ENCODE peak calls at places on chromosomes 1 and 21, in four cellular contexts. P is uterus, J is testis, H is GM12892. M is an unnamed sample.

GRCh38 chr1:62294211-62294610 is 25.0 kb downstream of the KANK4 start:
- DNase-seq in J (no peak), H (no peak), P (no peak), M (no peak)

GRCh38 chr1:18883636-18884418 is 18.5 kb downstream of the ALDH4A1 start:
- DNase-seq in H (peak), P (peak), J (peak), M (peak)

GRCh38 chr1:50646526-50646925 is 223.3 kb upstream of the DMRTA2 start:
- DNase-seq in H (no peak), J (no peak), P (no peak), M (no peak)

GRCh38 chr1:221715321-221716169 is 26.3 kb downstream of the DUSP10 start:
- DNase-seq in J (no peak), P (no peak), H (no peak), M (no peak)

GRCh38 chr21:38843379-38843778 is 37.6 kb downstream of the ETS2 start:
- DNase-seq in P (no peak), H (no peak), J (no peak), M (no peak)

GRCh38 chr1:35725591-35725990 is 6.9 kb upstream of the C1orf216 start:
- DNase-seq in J (no peak), P (no peak), H (no peak), M (no peak)

GRCh38 chr1:61853545-61853944 is 111.3 kb downstream of the PATJ start:
- DNase-seq in P (no peak), J (no peak), H (no peak), M (no peak)

GRCh38 chr1:101153692-101154091 is 83.1 kb upstream of the S1PR1 start:
- DNase-seq in J (no peak), P (no peak), H (no peak), M (no peak)

GRCh38 chr1:25754421-25755195 is 45.4 kb upstream of the SELENON start:
- DNase-seq in P (no peak), J (no peak), H (no peak), M (no peak)

GRCh38 chr1:182280521-182280920 is 111.1 kb downstream of the GLUL start:
- DNase-seq in J (no peak), P (no peak), H (no peak), M (no peak)

GRCh38 chr1:13892141-13892670 is 192.2 kb downstream of the PRDM2 start:
- DNase-seq in J (no peak), P (no peak), H (no peak), M (no peak)

GRCh38 chr1:231603598-231604275 is 22.9 kb upstream of the DISC1 start:
- DNase-seq in J (peak), H (peak), P (peak), M (no peak)

GRCh38 chr1:116122955-116123757 is 12.0 kb downstream of the MAB21L3 start:
- DNase-seq in P (no peak), J (no peak), H (no peak), M (no peak)

GRCh38 chr1:48203287-48203900 is 19.1 kb upstream of the SLC5A9 start:
- DNase-seq in J (no peak), H (no peak), P (no peak), M (no peak)

GRCh38 chr1:17156108-17156507 is 36.9 kb upstream of the PADI2 start:
- DNase-seq in H (no peak), J (peak), P (no peak), M (no peak)

GRCh38 chr1:62784509-62785365 is 805 bp downstream of the ATG4C start:
- DNase-seq in J (no peak), P (no peak), H (no peak), M (no peak)

GRCh38 chr1:75345538-75346292 is 211.5 kb downstream of the LHX8 start:
- DNase-seq in H (no peak), J (no peak), P (no peak), M (no peak)

GRCh38 chr1:167720965-167721616 is 691 bp upstream of the MPZL1 start:
- DNase-seq in P (no peak), J (peak), H (no peak), M (peak)

GRCh38 chr1:211738709-211739301 is 63.4 kb upstream of the NEK2 start:
- DNase-seq in J (no peak), H (no peak), P (no peak), M (no peak)

GRCh38 chr1:45340816-45341215 is 576 bp upstream of the MUTYH start:
- DNase-seq in H (no peak), P (no peak), J (no peak), M (no peak)

GRCh38 chr1:192161974-192162373 is 3.7 kb downstream of the RGS18 start:
- DNase-seq in J (no peak), P (no peak), H (no peak), M (no peak)

GRCh38 chr1:113390871-113391642 is 742 bp downstream of the MAGI3 start:
- DNase-seq in P (peak), J (peak), H (peak), M (peak)

GRCh38 chr1:15429701-15430149 is 8.5 kb upstream of the CTRC start:
- DNase-seq in P (no peak), H (no peak), J (no peak), M (no peak)

GRCh38 chr1:82486969-82487368 is 686.2 kb downstream of the ADGRL2 start:
- DNase-seq in J (no peak), H (no peak), P (no peak), M (no peak)

GRCh38 chr1:180043785-180044184 is 89.2 kb downstream of the CEP350 start:
- DNase-seq in P (no peak), J (no peak), H (no peak), M (no peak)

GRCh38 chr21:44353200-44353970 is at the start of gene TRPM2:
- DNase-seq in J (no peak), H (no peak), P (no peak), M (peak)

GRCh38 chr1:119902775-119903442 is 6.6 kb upstream of the ADAM30 start:
- DNase-seq in H (no peak), P (no peak), J (no peak), M (no peak)

GRCh38 chr1:94686882-94687281 is 133.3 kb upstream of the SLC44A3 start:
- DNase-seq in P (no peak), J (no peak), H (no peak), M (no peak)

GRCh38 chr1:223077434-223077833 is 65.6 kb downstream of the TLR5 start:
- DNase-seq in H (no peak), P (no peak), J (no peak), M (peak)

GRCh38 chr1:114558548-114558947 is 22.9 kb downstream of the BCAS2 start:
- DNase-seq in H (no peak), P (no peak), J (no peak), M (no peak)

GRCh38 chr1:2894381-2895041 is 93.0 kb upstream of the TTC34 start:
- DNase-seq in P (no peak), J (no peak), H (no peak), M (no peak)

GRCh38 chr1:222347627-222348026 is 200.3 kb downstream of the HHIPL2 start:
- DNase-seq in H (no peak), P (no peak), J (no peak), M (no peak)

GRCh38 chr1:164524810-164525209 is 34.2 kb upstream of the PBX1 start:
- DNase-seq in H (no peak), J (no peak), P (no peak), M (no peak)

GRCh38 chr1:178093958-178094751 is at the start of gene RASAL2:
- DNase-seq in H (peak), J (peak), P (peak), M (peak)

GRCh38 chr21:45228171-45228641 is 59.5 kb downstream of the POFUT2 start:
- DNase-seq in J (no peak), P (peak), H (no peak), M (no peak)

DNA sequence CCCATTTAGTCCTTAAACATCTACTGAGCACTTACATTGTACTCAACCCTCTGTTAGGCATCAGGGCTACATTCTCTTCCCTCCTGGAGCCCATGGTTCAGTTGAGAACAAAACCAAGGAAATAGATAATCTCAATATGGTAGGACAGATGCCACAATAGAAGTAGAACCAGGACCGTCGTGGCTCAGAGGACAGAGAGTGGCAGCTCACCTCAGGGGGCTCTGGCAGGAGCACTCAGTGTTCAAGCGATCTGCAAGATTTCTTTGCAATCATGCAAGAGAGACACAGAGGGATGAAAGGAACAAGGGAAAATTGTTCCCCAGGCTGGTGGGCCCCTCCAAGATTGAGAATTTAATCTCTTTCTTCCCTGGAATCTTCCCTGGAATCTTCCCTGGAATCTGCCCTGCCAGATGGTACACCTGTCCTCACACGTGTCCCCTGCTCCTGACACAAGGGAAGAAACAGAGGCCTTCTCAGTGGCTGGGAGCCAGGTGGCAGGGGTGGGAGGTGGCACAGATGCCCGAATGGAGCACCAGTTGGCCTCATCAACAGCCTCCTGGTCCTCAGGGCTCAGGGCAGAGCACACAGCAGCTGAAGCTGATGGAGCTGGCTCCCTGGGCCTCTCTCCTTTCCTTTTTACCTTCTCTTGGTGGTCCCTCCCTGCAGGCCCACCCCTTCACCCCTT is 135.4 kb downstream of the PLXNA2 start:
- DNase-seq in J (no peak), H (no peak), P (no peak), M (no peak)
- TF ChIP-seq POLR2A in J (no peak), H (no peak), P (no peak), M (no peak)

GRCh38 chr21:34606051-34606450 is 8.9 kb downstream of the RCAN1 start:
- DNase-seq in H (no peak), P (no peak), J (no peak), M (no peak)
- TF ChIP-seq POLR2A in H (no peak), P (no peak), J (no peak), M (no peak)

DNA sequence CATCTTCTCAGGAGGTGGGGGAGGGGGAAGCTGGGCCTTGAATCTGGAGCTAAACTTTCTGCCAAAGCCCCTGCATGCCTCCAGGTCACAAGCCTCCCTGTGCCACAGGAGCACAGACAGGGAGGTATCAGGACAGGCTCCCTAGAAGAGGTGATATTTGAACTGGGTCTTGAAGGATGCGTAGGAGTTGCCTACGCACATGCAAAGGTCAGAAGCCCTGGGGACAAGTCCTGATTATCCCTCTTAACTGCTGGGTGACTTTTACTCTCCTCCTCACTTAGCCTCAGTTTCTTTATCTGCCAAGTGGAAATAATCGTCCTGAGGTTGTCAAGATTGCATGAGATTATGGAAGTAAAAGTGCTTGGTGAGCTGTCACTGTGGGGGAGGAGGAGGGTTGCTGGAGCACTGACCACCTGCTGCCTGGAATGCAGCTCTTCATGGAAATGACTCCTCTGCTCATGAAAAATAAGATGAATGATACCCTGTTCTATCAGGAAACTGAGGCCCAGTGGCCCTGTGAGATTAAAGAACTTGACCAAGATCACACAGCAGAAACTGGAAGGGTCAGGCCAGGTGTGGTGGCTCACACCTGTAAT is 50.6 kb upstream of the LAPTM5 start:
- DNase-seq in H (no peak), J (no peak), P (no peak), M (no peak)
- TF ChIP-seq POLR2A in H (no peak), J (no peak), P (no peak), M (no peak)

GRCh38 chr1:200741808-200742207 is 3.1 kb downstream of the CAMSAP2 start:
- DNase-seq in J (no peak), P (no peak), H (no peak), M (no peak)

GRCh38 chr1:200738348-200738732 is 353 bp upstream of the CAMSAP2 start:
- DNase-seq in H (no peak), P (no peak), J (no peak), M (no peak)

GRCh38 chr1:200738733-200739498 is at the start of gene CAMSAP2:
- DNase-seq in P (peak), H (peak), J (peak), M (peak)

GRCh38 chr1:200739499-200740290 is 1.0 kb downstream of the CAMSAP2 start:
- DNase-seq in H (no peak), J (peak), P (peak), M (peak)

GRCh38 chr1:200740291-200741212 is 1.9 kb downstream of the CAMSAP2 start:
- DNase-seq in H (no peak), P (no peak), J (no peak), M (no peak)
- TF ChIP-seq POLR2A in H (no peak), P (no peak), J (no peak), M (no peak)

GRCh38 chr1:11873395-11873794 is 14.7 kb upstream of the NPPB start:
- DNase-seq in P (no peak), H (no peak), J (no peak), M (no peak)

GRCh38 chr1:11878081-11878890 is 19.5 kb upstream of the NPPB start:
- DNase-seq in H (no peak), P (no peak), J (no peak), M (no peak)

GRCh38 chr1:11873954-11874562 is 15.3 kb upstream of the NPPB start:
- DNase-seq in H (no peak), J (peak), P (peak), M (peak)

GRCh38 chr1:11875094-11875493 is 16.3 kb upstream of the NPPB start:
- DNase-seq in P (no peak), H (no peak), J (no peak), M (no peak)

DNA sequence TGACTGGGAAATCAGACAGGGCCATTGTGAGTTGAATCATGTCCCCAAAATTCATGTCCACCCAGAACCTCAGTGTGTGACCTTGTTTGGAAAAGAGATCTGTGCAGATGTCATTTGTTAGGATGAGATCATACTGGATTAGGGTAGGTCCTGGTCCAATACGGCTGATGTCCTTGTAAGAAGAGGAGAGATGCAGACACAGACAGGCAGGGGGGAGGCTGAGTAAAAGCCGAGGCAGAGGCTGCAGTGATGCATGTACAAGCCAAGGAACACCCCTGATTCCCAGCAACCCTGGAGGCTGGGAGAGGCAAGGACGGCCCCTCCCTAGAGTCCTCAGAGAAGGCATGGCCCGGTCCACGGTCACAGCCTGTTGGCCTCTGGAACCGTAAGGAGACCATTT is 15.9 kb upstream of the NPPB start:
- DNase-seq in J (no peak), H (no peak), P (no peak), M (peak)
- TF ChIP-seq POLR2A in J (no peak), H (no peak), P (no peak), M (no peak)

GRCh38 chr1:150258275-150258666 is 697 bp downstream of the CA14 start:
- DNase-seq in P (no peak), H (no peak), J (no peak), M (no peak)

GRCh38 chr1:150257624-150258274 is at the start of gene CA14:
- DNase-seq in J (peak), H (no peak), P (no peak), M (no peak)

GRCh38 chr1:150261367-150261766 is 3.8 kb downstream of the CA14 start:
- DNase-seq in H (no peak), P (no peak), J (no peak), M (no peak)

GRCh38 chr1:150259217-150259616 is 1.6 kb downstream of the CA14 start:
- DNase-seq in P (no peak), J (no peak), H (no peak), M (no peak)

GRCh38 chr1:150259758-150260669 is 2.4 kb downstream of the CA14 start:
- DNase-seq in J (peak), H (no peak), P (peak), M (no peak)
- TF ChIP-seq POLR2A in J (no peak), H (no peak), P (no peak), M (no peak)

DNA sequence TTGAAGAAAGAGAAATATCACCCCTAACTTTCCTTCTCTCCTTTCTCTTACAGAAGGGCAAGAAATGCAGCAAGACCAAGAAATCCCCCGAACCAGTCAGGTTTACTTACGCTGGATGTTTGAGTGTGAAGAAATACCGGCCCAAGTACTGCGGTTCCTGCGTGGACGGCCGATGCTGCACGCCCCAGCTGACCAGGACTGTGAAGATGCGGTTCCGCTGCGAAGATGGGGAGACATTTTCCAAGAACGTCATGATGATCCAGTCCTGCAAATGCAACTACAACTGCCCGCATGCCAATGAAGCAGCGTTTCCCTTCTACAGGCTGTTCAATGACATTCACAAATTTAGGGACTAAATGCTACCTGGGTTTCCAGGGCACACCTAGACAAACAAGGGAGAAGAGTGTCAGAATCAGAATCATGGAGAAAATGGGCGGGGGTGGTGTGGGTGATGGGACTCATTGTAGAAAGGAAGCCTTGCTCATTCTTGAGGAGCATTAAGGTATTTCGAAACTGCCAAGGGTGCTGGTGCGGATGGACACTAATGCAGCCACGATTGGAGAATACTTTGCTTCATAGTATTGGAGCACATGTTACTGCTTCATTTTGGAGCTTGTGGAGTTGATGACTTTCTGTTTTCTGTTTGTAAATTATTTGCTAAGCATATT is 2.3 kb downstream of the CCN1 start:
- DNase-seq in J (no peak), P (no peak), H (no peak), M (no peak)
- TF ChIP-seq POLR2A in J (no peak), P (no peak), H (no peak), M (no peak)

GRCh38 chr1:226063362-226064167 is 1.0 kb downstream of the H3-3A start:
- DNase-seq in J (peak), H (no peak), P (peak), M (peak)

GRCh38 chr1:226060976-226061792 is 1.3 kb upstream of the H3-3A start:
- DNase-seq in H (no peak), P (no peak), J (no peak), M (no peak)

GRCh38 chr1:226062558-226063361 is at the start of gene H3-3A:
- DNase-seq in P (peak), J (peak), H (peak), M (peak)

GRCh38 chr1:226060427-226060826 is 2.1 kb upstream of the H3-3A start:
- DNase-seq in P (no peak), H (no peak), J (no peak), M (no peak)

DNA sequence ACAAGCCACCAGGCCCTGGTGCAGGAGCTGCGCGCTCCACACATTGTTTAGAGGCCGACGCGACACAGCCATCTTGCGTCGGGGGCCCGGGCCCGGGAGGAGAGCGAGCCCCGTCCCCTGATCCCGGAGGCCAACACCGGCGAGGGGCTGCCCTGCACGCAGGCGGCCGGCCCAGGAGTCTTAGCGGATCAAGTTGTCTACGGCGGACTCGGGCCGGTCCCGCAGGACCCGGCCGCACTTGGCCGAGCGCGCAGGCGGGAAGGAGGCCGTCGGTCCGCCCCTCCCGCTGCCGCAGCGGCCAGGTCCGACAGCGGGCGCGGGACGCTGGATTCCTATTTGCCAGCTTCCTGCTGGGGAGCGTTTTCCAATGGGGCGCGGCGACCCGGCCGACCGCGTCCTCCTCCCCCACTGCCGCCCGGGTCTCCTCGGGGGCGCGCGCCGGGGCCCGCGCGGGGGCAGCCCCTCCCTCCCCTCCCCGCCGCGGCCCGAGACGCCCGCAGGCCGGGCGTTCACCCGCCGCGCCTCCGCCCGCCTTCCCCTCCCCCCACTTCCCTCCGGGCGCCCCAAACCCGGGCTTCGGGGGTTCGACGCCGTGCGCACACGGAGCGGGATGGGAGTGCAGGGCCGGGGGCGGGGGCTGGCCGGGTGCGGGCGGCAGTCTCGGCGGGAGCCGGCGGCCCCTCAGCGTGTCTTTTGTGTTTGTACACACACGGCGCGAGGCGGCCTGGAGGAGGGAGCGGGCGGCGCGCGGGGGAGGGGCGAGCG is 541 bp upstream of the H3-3A start:
- DNase-seq in P (peak), J (peak), H (peak), M (peak)
- TF ChIP-seq POLR2A in P (peak), J (no peak), H (no peak), M (no peak)